ENCODE peak calls at places on chromosome 3, in four cellular contexts. Q is GM12878, I is K562, O is H1. Z is an unnamed sample.

GRCh38 chr3:191244242-191244867 is 45.3 kb downstream of the OSTN start:
- DNase-seq in Q (no peak), I (peak), O (no peak), Z (peak)

GRCh38 chr3:9623148-9623547 is 26.2 kb upstream of the MTMR14 start:
- DNase-seq in Q (no peak), I (no peak), O (no peak), Z (peak)

GRCh38 chr3:99418709-99419108 is 219.7 kb upstream of the COL8A1 start:
- DNase-seq in Q (peak), I (no peak), O (no peak), Z (no peak)

GRCh38 chr3:56989434-56990294 is 70.8 kb upstream of the SPATA12 start:
- DNase-seq in Q (no peak), I (no peak), O (no peak), Z (no peak)

GRCh38 chr3:14324224-14324944 is 78.0 kb upstream of the SLC6A6 start:
- DNase-seq in Q (no peak), I (no peak), O (no peak), Z (no peak)

GRCh38 chr3:100103558-100104441 is 10.5 kb downstream of the FILIP1L start:
- DNase-seq in Q (peak), I (no peak), O (no peak), Z (no peak)

GRCh38 chr3:14435175-14436011 is 33.0 kb downstream of the SLC6A6 start:
- DNase-seq in Q (no peak), I (no peak), O (no peak), Z (no peak)

GRCh38 chr3:197029511-197030167 is at the start of gene MELTF:
- DNase-seq in Q (no peak), I (peak), O (no peak), Z (peak)

GRCh38 chr3:94246136-94246535 is 183.3 kb downstream of the NSUN3 start:
- DNase-seq in Q (no peak), I (no peak), O (no peak), Z (no peak)

GRCh38 chr3:189331002-189331418 is 159.2 kb downstream of the TPRG1 start:
- DNase-seq in Q (no peak), I (no peak), O (no peak), Z (no peak)

GRCh38 chr3:68705695-68706429 is 226.5 kb downstream of the TAFA4 start:
- DNase-seq in Q (no peak), I (peak), O (no peak), Z (no peak)

GRCh38 chr3:27141668-27142067 is 227.5 kb downstream of the NEK10 start:
- DNase-seq in Q (no peak), I (no peak), O (no peak), Z (no peak)

GRCh38 chr3:42214565-42215283 is 51.3 kb downstream of the CCK start:
- DNase-seq in Q (no peak), I (no peak), O (no peak), Z (no peak)

GRCh38 chr3:43418601-43419272 is 132.4 kb downstream of the SNRK start:
- DNase-seq in Q (no peak), I (no peak), O (no peak), Z (no peak)

GRCh38 chr3:106678657-106679390 is 698.4 kb upstream of the CCDC54 start:
- DNase-seq in Q (no peak), I (no peak), O (no peak), Z (no peak)
- TF ChIP-seq NRF1 in Q (no peak), I (no peak), O (no peak), Z (no peak)

GRCh38 chr3:126026277-126026751 is 57.3 kb downstream of the ROPN1B start:
- DNase-seq in Q (no peak), I (no peak), O (no peak), Z (no peak)

GRCh38 chr3:126024049-126024854 is 55.3 kb downstream of the ROPN1B start:
- DNase-seq in Q (no peak), I (no peak), O (no peak), Z (no peak)

GRCh38 chr3:126026761-126027160 is 57.2 kb downstream of the SLC41A3 start:
- DNase-seq in Q (no peak), I (no peak), O (no peak), Z (no peak)

GRCh38 chr3:126025862-126026261 is 56.9 kb downstream of the ROPN1B start:
- DNase-seq in Q (no peak), I (no peak), O (no peak), Z (no peak)

DNA sequence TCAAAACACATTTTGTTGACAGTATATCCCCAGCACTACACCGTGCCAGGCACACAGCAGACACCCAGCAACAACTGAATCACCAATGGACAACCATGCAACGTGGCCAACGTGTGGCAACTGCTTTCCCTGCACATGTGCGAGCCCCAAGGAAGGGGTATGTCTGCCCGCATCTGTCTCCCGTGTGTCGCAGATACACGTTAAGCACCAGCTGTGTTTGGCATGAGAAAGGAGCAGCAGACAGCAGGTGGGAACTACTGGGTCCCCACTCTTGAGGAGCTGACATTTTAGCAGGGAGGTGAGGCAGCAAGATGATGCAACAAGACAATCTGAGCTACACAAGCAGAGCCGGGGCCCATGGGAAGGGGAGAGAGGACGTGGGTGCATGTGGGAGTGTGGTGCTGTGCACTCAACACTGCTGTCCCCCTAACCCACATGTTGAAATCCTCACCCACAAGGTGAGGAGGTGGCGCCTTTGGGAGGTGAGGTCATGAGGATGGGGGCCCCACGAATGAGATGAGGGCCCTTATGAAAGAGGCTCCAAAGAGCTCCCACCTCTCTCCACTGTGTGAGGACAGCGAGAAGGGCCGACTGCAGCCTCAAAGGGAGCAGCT is 56.2 kb downstream of the ROPN1B start:
- DNase-seq in Q (no peak), I (no peak), O (no peak), Z (no peak)
- TF ChIP-seq NRF1 in Q (no peak), I (no peak), O (no peak), Z (no peak)

DNA sequence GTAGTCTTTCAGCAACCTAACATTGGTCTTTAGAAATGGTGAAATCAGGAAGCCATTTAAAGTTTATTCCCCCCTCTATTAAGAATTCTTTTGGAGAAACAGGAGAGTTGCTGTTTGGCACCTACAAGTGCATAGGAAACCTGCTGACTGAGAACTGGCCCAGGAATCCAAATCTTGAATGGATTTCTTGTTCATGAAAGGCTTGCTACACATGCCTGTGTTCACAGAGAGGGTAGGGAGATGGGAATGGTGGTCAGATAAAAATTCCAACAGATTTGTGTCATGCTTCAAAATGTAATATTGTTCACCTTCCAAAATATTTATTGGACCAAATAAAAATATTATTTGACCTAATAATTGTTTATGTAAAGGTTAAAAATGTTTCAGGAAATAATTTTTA is 24.2 kb upstream of the ZPLD1 start:
- DNase-seq in Q (no peak), I (no peak), O (no peak), Z (no peak)
- TF ChIP-seq NRF1 in Q (no peak), I (no peak), O (no peak), Z (no peak)

GRCh38 chr3:177781686-177782161 is 584.4 kb upstream of the TBL1XR1 start:
- DNase-seq in Q (no peak), I (no peak), O (no peak), Z (no peak)
- TF ChIP-seq NRF1 in Q (no peak), I (no peak), O (no peak), Z (no peak)

GRCh38 chr3:15899438-15899837 is 101.7 kb upstream of the ANKRD28 start:
- DNase-seq in Q (no peak), I (peak), O (no peak), Z (no peak)

GRCh38 chr3:15903164-15903563 is 105.4 kb upstream of the ANKRD28 start:
- DNase-seq in Q (no peak), I (no peak), O (no peak), Z (no peak)

GRCh38 chr3:15903776-15904720 is 106.3 kb upstream of the ANKRD28 start:
- DNase-seq in Q (no peak), I (no peak), O (no peak), Z (no peak)

DNA sequence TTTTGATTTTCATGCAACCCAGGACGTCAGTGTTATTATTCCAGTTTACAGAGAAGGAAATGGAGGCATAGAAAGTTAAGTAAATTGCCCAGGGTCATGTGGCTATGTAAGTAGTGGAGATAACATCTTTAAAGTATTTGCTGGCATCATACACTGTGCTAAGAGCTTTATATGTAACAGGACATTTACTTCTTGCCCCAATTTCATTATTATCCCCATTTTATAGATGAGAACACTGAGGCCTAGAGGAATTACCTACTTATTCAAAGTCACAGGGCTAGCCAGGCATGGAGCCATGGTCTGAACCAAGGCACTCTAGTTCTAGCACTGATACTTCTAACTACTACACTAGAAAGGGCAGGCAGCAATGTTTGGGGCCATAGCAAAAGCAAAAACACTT is 107.3 kb upstream of the ANKRD28 start:
- DNase-seq in Q (no peak), I (no peak), O (no peak), Z (no peak)
- TF ChIP-seq NRF1 in Q (no peak), I (no peak), O (no peak), Z (no peak)

Z was measured in SK-N-SH.